ENCODE peak calls at places on chromosomes 1 and 21, in five cellular contexts. P is ovary, A is OCI-LY7, F is heart right ventricle, W is A673. X is an unnamed sample. For H3K36me3, the result is how much of the 10 kb centered on the place peaks cover.

GRCh38 chr1:78171736-78172590 is 126.2 kb downstream of the GIPC2 start:
- DNase-seq in P (no peak), A (no peak), F (no peak), W (no peak), X (no peak)

GRCh38 chr1:54225378-54225777 is 25.4 kb downstream of the MRPL37 start:
- DNase-seq in P (no peak), A (no peak), F (no peak), W (no peak), X (no peak)

GRCh38 chr1:67838180-67838912 is 5.1 kb upstream of the GNG12 start:
- DNase-seq in P (no peak), A (no peak), F (no peak), W (no peak), X (no peak)

GRCh38 chr1:46131093-46131492 is 1.3 kb downstream of the PIK3R3 start:
- DNase-seq in P (no peak), A (no peak), F (no peak), W (no peak), X (no peak)

GRCh38 chr1:31788138-31788824 is 24.1 kb upstream of the ADGRB2 start:
- DNase-seq in P (peak), A (peak), F (peak), W (peak), X (peak)

GRCh38 chr1:59328353-59328752 is 31.5 kb downstream of the FGGY start:
- DNase-seq in P (no peak), A (no peak), F (no peak), W (no peak), X (no peak)

GRCh38 chr1:13507075-13507474 is 6.7 kb downstream of the LRRC38 start:
- DNase-seq in P (no peak), A (no peak), F (no peak), W (no peak), X (no peak)

GRCh38 chr1:83734411-83734810 is 264.5 kb downstream of the TTLL7 start:
- DNase-seq in P (no peak), A (no peak), F (no peak), W (no peak), X (no peak)

GRCh38 chr1:47883963-47884362 is 113.2 kb downstream of the TRABD2B start:
- DNase-seq in P (no peak), A (no peak), F (no peak), W (no peak), X (no peak)

GRCh38 chr21:32994305-32994704 is 31.4 kb upstream of the OLIG2 start:
- DNase-seq in P (no peak), A (peak), F (no peak), W (peak), X (no peak)

DNA sequence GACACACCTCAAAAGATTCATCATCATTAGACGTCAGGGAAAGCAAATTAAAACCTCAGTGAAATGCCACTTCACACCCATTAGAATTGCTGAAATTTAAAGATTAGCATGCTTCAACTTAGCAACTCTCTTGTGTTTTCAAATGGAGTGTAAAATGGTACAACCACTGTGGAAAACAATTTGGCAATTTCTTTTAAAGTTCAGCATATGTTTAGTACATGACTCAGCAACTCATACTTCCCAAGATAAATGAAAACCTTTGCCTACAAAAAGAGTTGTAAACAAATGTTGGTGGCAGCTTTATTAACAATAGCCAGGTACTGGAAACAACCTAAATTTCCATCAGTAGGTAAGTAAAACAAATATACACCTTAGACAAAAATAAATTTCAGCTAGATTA is 42.7 kb downstream of the ST3GAL3 start:
- DNase-seq in P (no peak), A (no peak), F (no peak), W (no peak), X (no peak)
- H3K4me3 ChIP-seq in P (no peak), A (no peak), F (no peak), W (no peak), X (no peak)

DNA sequence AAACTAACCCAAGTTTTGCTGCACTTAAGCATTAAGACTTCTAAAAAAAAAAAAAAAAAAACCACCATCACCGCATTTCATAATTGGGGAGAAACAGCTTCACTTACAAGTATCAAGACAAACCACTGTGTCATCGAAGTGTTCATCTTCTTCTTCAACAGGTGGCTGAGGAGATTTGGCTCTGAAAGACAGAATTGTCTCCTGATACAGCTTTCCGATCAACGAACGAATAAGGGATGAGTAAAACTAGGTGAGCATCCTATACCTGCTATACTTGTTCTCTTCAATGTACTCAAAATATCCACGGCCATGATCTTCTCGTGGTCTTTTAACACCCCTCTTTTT is 2.0 kb downstream of the HNRNPU start:
- DNase-seq in P (no peak), A (peak), F (no peak), W (no peak), X (no peak)
- H3K36me3 ChIP-seq in P (under half), A (half or more), F (under half), W (half or more), X (under half)

GRCh38 chr1:84785231-84785630 is 95.0 kb upstream of the SSX2IP start:
- DNase-seq in P (no peak), A (no peak), F (no peak), W (no peak), X (no peak)

GRCh38 chr1:84782881-84783280 is 92.6 kb upstream of the SSX2IP start:
- DNase-seq in P (no peak), A (no peak), F (no peak), W (no peak), X (no peak)

GRCh38 chr1:84780000-84780716 is 89.9 kb upstream of the SSX2IP start:
- DNase-seq in P (no peak), A (no peak), F (no peak), W (no peak), X (no peak)

GRCh38 chr1:84776639-84777038 is 86.4 kb upstream of the SSX2IP start:
- DNase-seq in P (no peak), A (no peak), F (no peak), W (no peak), X (no peak)

DNA sequence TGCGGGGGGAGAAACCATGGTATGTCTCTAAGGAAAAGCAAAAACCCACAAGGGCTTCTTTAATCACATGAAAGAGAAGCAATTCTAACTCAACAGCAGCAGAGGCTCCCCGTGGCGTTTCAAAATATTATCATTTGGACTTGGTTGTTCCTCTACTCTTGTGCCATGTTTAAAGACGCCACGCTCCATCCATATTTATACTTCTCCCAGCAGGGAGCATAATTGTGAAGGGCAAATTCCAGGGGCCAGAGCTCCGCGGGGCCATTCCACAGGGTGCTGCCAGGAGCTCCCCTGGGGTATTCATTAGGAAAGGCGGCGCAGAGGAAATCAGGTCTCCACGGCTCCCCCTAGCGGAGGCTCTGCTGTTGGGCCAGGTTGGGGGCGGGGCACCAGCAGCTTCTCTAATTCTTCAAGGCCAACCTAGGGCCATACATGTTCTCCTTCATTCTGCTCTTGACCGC is 92.1 kb upstream of the SSX2IP start:
- DNase-seq in P (peak), A (peak), F (peak), W (peak), X (peak)
- H3K4me3 ChIP-seq in P (no peak), A (peak), F (no peak), W (peak), X (no peak)

GRCh38 chr1:1273152-1273534 is 511 bp downstream of the UBE2J2 start:
- DNase-seq in P (peak), A (no peak), F (no peak), W (no peak), X (no peak)

GRCh38 chr1:1268284-1268682 is 5.4 kb downstream of the UBE2J2 start:
- DNase-seq in P (peak), A (no peak), F (no peak), W (no peak), X (no peak)

GRCh38 chr1:1272341-1273151 is 1.1 kb downstream of the UBE2J2 start:
- DNase-seq in P (peak), A (peak), F (no peak), W (no peak), X (no peak)

GRCh38 chr1:1273535-1274298 is at the start of gene UBE2J2:
- DNase-seq in P (peak), A (peak), F (peak), W (peak), X (peak)

GRCh38 chr1:1270813-1271212 is 2.8 kb downstream of the UBE2J2 start:
- DNase-seq in P (peak), A (no peak), F (no peak), W (no peak), X (no peak)
- H3K36me3 ChIP-seq in P (under half), A (half or more), F (under half), W (under half), X (under half)

DNA sequence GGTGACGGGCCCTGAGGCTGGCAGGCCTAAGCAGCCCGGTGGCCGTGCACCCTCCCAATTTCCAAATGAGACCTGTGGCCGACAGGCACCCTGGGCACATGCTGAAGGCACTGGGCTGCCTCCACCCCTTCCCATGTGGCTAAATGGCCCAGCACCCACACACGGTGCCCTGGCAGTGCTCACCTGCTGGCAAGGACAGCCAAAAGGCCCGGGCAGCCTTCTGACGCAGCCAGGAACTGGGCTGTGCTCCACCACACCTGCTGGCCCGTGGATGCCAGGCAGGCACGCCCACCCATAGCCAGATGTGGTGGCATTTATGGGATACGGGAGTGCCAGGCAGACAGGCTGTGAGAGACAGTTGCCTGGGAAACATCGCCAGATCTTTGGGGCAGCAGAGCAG is 4.0 kb upstream of the FAAP20 start:
- DNase-seq in P (no peak), A (no peak), F (peak), W (no peak), X (peak)
- H3K4me3 ChIP-seq in P (no peak), A (no peak), F (peak), W (no peak), X (no peak)

GRCh38 chr1:21736011-21736410 is 46.9 kb downstream of the USP48 start:
- DNase-seq in P (no peak), A (no peak), F (no peak), W (no peak), X (no peak)

GRCh38 chr1:21734526-21734925 is 48.4 kb downstream of the USP48 start:
- DNase-seq in P (no peak), A (no peak), F (no peak), W (no peak), X (no peak)

GRCh38 chr1:21741206-21741605 is 41.7 kb downstream of the USP48 start:
- DNase-seq in P (no peak), A (no peak), F (no peak), W (no peak), X (no peak)

GRCh38 chr1:21732664-21733063 is 50.3 kb downstream of the USP48 start:
- DNase-seq in P (no peak), A (no peak), F (no peak), W (no peak), X (no peak)

DNA sequence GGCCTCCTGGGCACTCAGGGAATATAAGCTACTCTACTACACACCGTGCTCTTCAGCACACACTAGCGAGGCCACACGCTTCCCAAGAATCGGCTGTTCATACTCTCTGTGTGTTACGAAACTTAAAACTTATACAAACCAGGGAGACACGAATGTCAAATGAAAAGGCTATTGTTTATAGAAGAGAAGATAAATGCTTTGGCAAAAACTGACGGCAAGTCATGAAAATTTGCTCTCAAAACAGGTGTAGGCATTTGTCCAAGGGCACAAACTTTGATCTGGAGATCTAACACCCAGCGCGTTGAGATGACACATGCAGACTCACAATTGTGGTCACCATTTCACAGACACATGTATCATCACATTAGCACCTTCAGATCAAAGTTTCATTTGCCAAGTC is 46.1 kb downstream of the USP48 start:
- DNase-seq in P (no peak), A (no peak), F (no peak), W (no peak), X (no peak)
- H3K36me3 ChIP-seq in P (under half), A (half or more), F (under half), W (under half), X (under half)

GRCh38 chr1:81915937-81916336 is 115.2 kb downstream of the ADGRL2 start:
- DNase-seq in P (no peak), A (no peak), F (no peak), W (no peak), X (no peak)

GRCh38 chr1:81922955-81923354 is 122.2 kb downstream of the ADGRL2 start:
- DNase-seq in P (no peak), A (no peak), F (no peak), W (no peak), X (no peak)

GRCh38 chr1:81921344-81921743 is 120.6 kb downstream of the ADGRL2 start:
- DNase-seq in P (no peak), A (no peak), F (no peak), W (no peak), X (no peak)

GRCh38 chr1:81921851-81922462 is 121.2 kb downstream of the ADGRL2 start:
- DNase-seq in P (no peak), A (no peak), F (no peak), W (no peak), X (no peak)

DNA sequence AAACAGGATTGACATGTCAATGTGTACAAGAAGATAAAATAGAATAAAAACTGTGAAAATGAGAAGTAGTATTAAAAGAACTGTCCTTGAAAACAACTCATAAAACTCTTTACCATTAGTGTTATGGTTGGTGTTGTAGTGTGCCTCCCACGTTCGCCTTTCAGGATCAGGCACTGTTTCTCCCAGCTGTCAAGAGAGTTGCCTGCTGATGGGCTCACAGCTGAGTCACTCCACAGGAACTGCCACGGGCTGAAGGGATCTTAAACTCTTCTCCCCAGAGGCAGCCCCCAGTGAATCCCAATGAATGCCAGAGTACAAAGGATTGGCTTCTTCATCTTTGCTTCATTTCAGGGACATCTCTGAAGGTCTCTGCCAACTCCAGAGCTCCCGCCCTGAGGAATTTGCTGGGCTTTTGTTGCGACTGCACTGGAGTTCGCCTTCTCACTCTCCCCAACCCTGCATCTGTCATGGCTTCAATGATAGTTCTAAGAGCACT is 119.6 kb downstream of the ADGRL2 start:
- DNase-seq in P (peak), A (no peak), F (peak), W (peak), X (peak)
- H3K4me3 ChIP-seq in P (no peak), A (no peak), F (peak), W (no peak), X (no peak)

X was measured in aorta.